ENCODE peak calls at places on chromosomes 11 and 22, in six cellular contexts. V is AG10803, T is progenitor cell of endocrine pancreas, K is caudate nucleus, D is pulmonary artery endothelial cell, F is K562. Z is an unnamed sample.

GRCh38 chr22:42869888-42870480 is 12.9 kb upstream of the ARFGAP3 start:
- DNase-seq in V (no peak), T (no peak), K (no peak), D (no peak), F (no peak), Z (no peak)

GRCh38 chr11:114108501-114109205 is 49.1 kb downstream of the ZBTB16 start:
- DNase-seq in V (no peak), T (no peak), K (no peak), D (no peak), F (no peak), Z (no peak)

GRCh38 chr11:69014084-69014935 is 1.3 kb upstream of the MRGPRF start:
- DNase-seq in V (peak), T (no peak), K (no peak), D (no peak), F (no peak), Z (peak)

GRCh38 chr11:76672431-76673163 is 2.0 kb upstream of the LRRC32 start:
- DNase-seq in V (no peak), T (no peak), K (no peak), D (no peak), F (no peak), Z (no peak)

GRCh38 chr11:33520103-33520502 is 180.5 kb downstream of the C11orf91 start:
- DNase-seq in V (no peak), T (no peak), K (no peak), D (no peak), F (no peak), Z (no peak)

GRCh38 chr11:131817701-131818188 is 447.3 kb downstream of the NTM start:
- DNase-seq in V (no peak), T (no peak), K (no peak), D (no peak), F (no peak), Z (no peak)

GRCh38 chr22:48796295-48797015 is 1031.2 kb downstream of the BRD1 start:
- DNase-seq in V (no peak), T (no peak), K (no peak), D (no peak), F (no peak), Z (no peak)

GRCh38 chr11:65911682-65912568 is 6.9 kb downstream of the C11orf68 start:
- DNase-seq in V (peak), T (no peak), K (no peak), D (no peak), F (peak), Z (peak)

GRCh38 chr22:30816413-30816812 is 121.7 kb downstream of the OSBP2 start:
- DNase-seq in V (no peak), T (no peak), K (no peak), D (no peak), F (no peak), Z (no peak)

GRCh38 chr11:108697872-108698473 is 33.1 kb downstream of the DDX10 start:
- DNase-seq in V (peak), T (no peak), K (peak), D (peak), F (peak), Z (peak)

GRCh38 chr11:111069076-111069475 is 176.4 kb upstream of the POU2AF2 start:
- DNase-seq in V (no peak), T (no peak), K (no peak), D (peak), F (no peak), Z (peak)

GRCh38 chr22:46057762-46058420 is 80.9 kb upstream of the WNT7B start:
- DNase-seq in V (peak), T (no peak), K (no peak), D (no peak), F (no peak), Z (peak)

GRCh38 chr11:31199403-31199802 is 170.1 kb downstream of the DCDC1 start:
- DNase-seq in V (no peak), T (no peak), K (no peak), D (no peak), F (no peak), Z (no peak)

GRCh38 chr11:122863704-122864326 is 18.7 kb upstream of the JHY start:
- DNase-seq in V (peak), T (no peak), K (no peak), D (no peak), F (peak), Z (peak)

GRCh38 chr11:79626135-79626748 is 185.4 kb upstream of the TENM4 start:
- DNase-seq in V (no peak), T (no peak), K (no peak), D (no peak), F (no peak), Z (no peak)

GRCh38 chr11:35047179-35047578 is 91.8 kb upstream of the CD44 start:
- DNase-seq in V (no peak), T (no peak), K (no peak), D (no peak), F (no peak), Z (no peak)

GRCh38 chr11:95068549-95068948 is 1.8 kb downstream of the SRSF8 start:
- DNase-seq in V (peak), T (no peak), K (peak), D (peak), F (peak), Z (peak)

GRCh38 chr11:69388661-69389060 is 92.8 kb upstream of the LINC01488 start:
- DNase-seq in V (no peak), T (no peak), K (no peak), D (no peak), F (no peak), Z (no peak)

GRCh38 chr11:62805991-62806441 is 776 bp upstream of the NXF1 start:
- DNase-seq in V (no peak), T (no peak), K (no peak), D (no peak), F (peak), Z (peak)

GRCh38 chr11:9760180-9760550 is 96.3 kb downstream of the SWAP70 start:
- DNase-seq in V (peak), T (no peak), K (peak), D (no peak), F (no peak), Z (peak)

GRCh38 chr11:45924036-45924915 is 1.8 kb downstream of the LARGE2 start:
- DNase-seq in V (no peak), T (no peak), K (no peak), D (no peak), F (no peak), Z (no peak)

GRCh38 chr11:65442952-65443351 is 20.4 kb downstream of the NEAT1 start:
- DNase-seq in V (peak), T (no peak), K (no peak), D (no peak), F (no peak), Z (peak)

GRCh38 chr11:71252434-71252781 is at the start of gene SHANK2:
- DNase-seq in V (no peak), T (peak), K (no peak), D (no peak), F (no peak), Z (no peak)

GRCh38 chr22:20550851-20551744 is 43.7 kb downstream of the MED15 start:
- DNase-seq in V (peak), T (no peak), K (no peak), D (no peak), F (no peak), Z (peak)

GRCh38 chr11:74726547-74727182 is 4.6 kb downstream of the CHRDL2 start:
- DNase-seq in V (peak), T (peak), K (peak), D (no peak), F (peak), Z (peak)

GRCh38 chr11:110984147-110984546 is 261.4 kb upstream of the POU2AF2 start:
- DNase-seq in V (peak), T (no peak), K (no peak), D (no peak), F (no peak), Z (peak)

GRCh38 chr22:49566141-49566541 is 261.5 kb downstream of the BRD1 start:
- DNase-seq in V (no peak), T (no peak), K (no peak), D (no peak), F (no peak), Z (no peak)

GRCh38 chr22:41983516-41983915 is 14.3 kb downstream of the SEPTIN3 start:
- DNase-seq in V (peak), T (no peak), K (no peak), D (no peak), F (no peak), Z (peak)

GRCh38 chr22:48954781-48955311 is 872.8 kb downstream of the BRD1 start:
- DNase-seq in V (peak), T (no peak), K (no peak), D (no peak), F (peak), Z (peak)

GRCh38 chr11:120391854-120392253 is 55.6 kb downstream of the ARHGEF12 start:
- DNase-seq in V (no peak), T (no peak), K (no peak), D (no peak), F (no peak), Z (no peak)

GRCh38 chr11:61927501-61927900 is 10.1 kb upstream of the RAB3IL1 start:
- DNase-seq in V (no peak), T (no peak), K (no peak), D (no peak), F (no peak), Z (no peak)

Z was measured in GM23248.